ENCODE peak calls at places on chromosome 16, in four cellular contexts. O is lower leg skin; V is AG09319; Q is CD8-positive, alpha-beta T cell. N is an unnamed sample.

GRCh38 chr16:54937673-54938350 is 7.1 kb downstream of the IRX5 start:
- DNase-seq in O (no peak), V (no peak), Q (no peak), N (no peak)

GRCh38 chr16:72530434-72530833 is 358.5 kb upstream of the PMFBP1 start:
- DNase-seq in O (no peak), V (no peak), Q (no peak), N (no peak)

GRCh38 chr16:77558786-77559185 is 124.0 kb upstream of the ADAMTS18 start:
- DNase-seq in O (no peak), V (peak), Q (no peak), N (no peak)

GRCh38 chr16:30711712-30712111 is 12.7 kb downstream of the SRCAP start:
- DNase-seq in O (no peak), V (no peak), Q (no peak), N (no peak)

GRCh38 chr16:85928411-85928820 is 29.5 kb downstream of the IRF8 start:
- DNase-seq in O (peak), V (peak), Q (no peak), N (no peak)

GRCh38 chr16:1786242-1787055 is 3.7 kb downstream of the NUBP2 start:
- DNase-seq in O (no peak), V (no peak), Q (no peak), N (no peak)

GRCh38 chr16:23248261-23249194 is 53.6 kb upstream of the SCNN1B start:
- DNase-seq in O (no peak), V (no peak), Q (no peak), N (no peak)

GRCh38 chr16:84156342-84156784 is 11.3 kb downstream of the DNAAF1 start:
- DNase-seq in O (no peak), V (no peak), Q (no peak), N (no peak)

GRCh38 chr16:17836868-17837602 is 366.3 kb upstream of the XYLT1 start:
- DNase-seq in O (peak), V (peak), Q (no peak), N (no peak)

GRCh38 chr16:50282010-50282538 is 15.7 kb downstream of the ADCY7 start:
- DNase-seq in O (peak), V (no peak), Q (peak), N (no peak)

GRCh38 chr16:11612110-11612981 is 25.6 kb upstream of the LITAF start:
- DNase-seq in O (no peak), V (no peak), Q (no peak), N (no peak)

GRCh38 chr16:20884240-20884556 is 16.0 kb downstream of the DCUN1D3 start:
- DNase-seq in O (no peak), V (no peak), Q (no peak), N (no peak)

GRCh38 chr16:13378151-13378550 is 476.8 kb downstream of the SHISA9 start:
- DNase-seq in O (no peak), V (no peak), Q (no peak), N (no peak)

GRCh38 chr16:13956635-13957196 is 36.8 kb downstream of the ERCC4 start:
- DNase-seq in O (no peak), V (no peak), Q (no peak), N (no peak)

GRCh38 chr16:59634951-59635350 is 900.8 kb upstream of the GOT2 start:
- DNase-seq in O (no peak), V (no peak), Q (no peak), N (no peak)

GRCh38 chr16:2775765-2776499 is 1.1 kb downstream of the ELOB start:
- DNase-seq in O (no peak), V (no peak), Q (no peak), N (no peak)

GRCh38 chr16:80063028-80063767 is 462.7 kb upstream of the MAF start:
- DNase-seq in O (no peak), V (no peak), Q (no peak), N (no peak)

GRCh38 chr16:21253470-21253869 is 20.0 kb downstream of the ANKS4B start:
- DNase-seq in O (no peak), V (no peak), Q (no peak), N (no peak)

GRCh38 chr16:67936124-67936875 is at the start of gene PSMB10:
- DNase-seq in O (peak), V (no peak), Q (peak), N (no peak)

GRCh38 chr16:30028438-30029093 is 2.5 kb downstream of the TLCD3B start:
- DNase-seq in O (no peak), V (no peak), Q (peak), N (no peak)

GRCh38 chr16:79267781-79268180 is 332.8 kb downstream of the MAF start:
- DNase-seq in O (no peak), V (no peak), Q (no peak), N (no peak)

GRCh38 chr16:931651-932500 is 38.9 kb downstream of the LMF1 start:
- DNase-seq in O (no peak), V (no peak), Q (no peak), N (no peak)

GRCh38 chr16:85259831-85260165 is 147.5 kb upstream of the CIBAR2 start:
- DNase-seq in O (no peak), V (no peak), Q (no peak), N (no peak)

GRCh38 chr16:20242568-20243240 is 84.6 kb downstream of the GP2 start:
- DNase-seq in O (no peak), V (no peak), Q (no peak), N (no peak)

GRCh38 chr16:84084570-84085270 is 32.0 kb downstream of the MBTPS1 start:
- DNase-seq in O (peak), V (no peak), Q (peak), N (peak)

GRCh38 chr16:83942074-83942473 is 11.0 kb upstream of the OSGIN1 start:
- DNase-seq in O (no peak), V (no peak), Q (no peak), N (no peak)

GRCh38 chr16:9119795-9120194 is 28.4 kb downstream of the HAPSTR1 start:
- DNase-seq in O (peak), V (peak), Q (no peak), N (no peak)

GRCh38 chr16:2511128-2511785 is 2.5 kb upstream of the ATP6V0C start:
- DNase-seq in O (no peak), V (no peak), Q (no peak), N (no peak)

GRCh38 chr16:9056061-9056460 is 35.4 kb upstream of the HAPSTR1 start:
- DNase-seq in O (no peak), V (no peak), Q (no peak), N (no peak)

GRCh38 chr16:13397126-13397525 is 495.7 kb downstream of the SHISA9 start:
- DNase-seq in O (no peak), V (no peak), Q (no peak), N (no peak)

GRCh38 chr16:31063495-31063842 is 10.6 kb downstream of the ZNF668 start:
- DNase-seq in O (no peak), V (no peak), Q (no peak), N (no peak)

GRCh38 chr16:66475232-66475631 is 48.1 kb downstream of the BEAN1 start:
- DNase-seq in O (no peak), V (no peak), Q (no peak), N (no peak)

GRCh38 chr16:10877472-10877946 is 507 bp downstream of the CIITA start:
- DNase-seq in O (no peak), V (no peak), Q (no peak), N (no peak)

GRCh38 chr16:61676740-61677139 is 359.5 kb downstream of the CDH8 start:
- DNase-seq in O (no peak), V (no peak), Q (no peak), N (no peak)

GRCh38 chr16:57651344-57652333 is 16.5 kb upstream of the ADGRG3 start:
- DNase-seq in O (no peak), V (no peak), Q (no peak), N (no peak)
- TF ChIP-seq CTCF in O (no peak), V (no peak), Q (no peak), N (no peak)

DNA sequence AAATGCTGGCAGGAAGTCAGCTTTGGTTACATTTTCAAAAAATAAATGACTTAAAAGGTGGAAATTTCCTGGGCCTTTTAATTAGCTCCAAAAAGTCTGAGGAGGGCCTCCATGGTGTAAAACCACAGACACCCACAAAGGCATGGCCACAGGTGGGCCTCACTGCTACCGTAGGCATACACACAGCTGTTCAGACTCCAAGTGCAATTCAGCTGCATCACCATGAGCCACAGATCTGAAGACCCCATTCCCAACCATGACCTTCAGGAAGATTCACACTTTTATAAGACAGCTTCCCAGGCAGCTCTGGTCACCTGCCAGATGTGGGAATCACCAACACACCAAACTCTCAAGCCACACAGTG is 20.6 kb downstream of the CSNK2A2 start:
- DNase-seq in O (no peak), V (no peak), Q (no peak), N (no peak)
- TF ChIP-seq CTCF in O (no peak), V (no peak), Q (no peak), N (no peak)

GRCh38 chr16:81450783-81451491 is 6.3 kb downstream of the CMIP start:
- DNase-seq in O (no peak), V (no peak), Q (no peak), N (no peak)
- TF ChIP-seq CTCF in O (no peak), V (no peak), Q (no peak), N (no peak)

GRCh38 chr16:87178177-87178863 is 138.9 kb downstream of the C16orf95 start:
- DNase-seq in O (no peak), V (no peak), Q (no peak), N (no peak)
- TF ChIP-seq CTCF in O (no peak), V (no peak), Q (no peak), N (no peak)